ENCODE peak calls at places on chromosomes 1 and 21, in eight cellular contexts. B is stomach, G is thoracic aorta, F is A549, S is GM23248, J is psoas muscle, M is lower lobe of right lung, L is cardiac muscle cell. I is an unnamed sample. For H3K9me3, the result is how much of the 10 kb centered on the place peaks cover.

GRCh38 chr1:211257831-211258225 is 1.3 kb upstream of the RCOR3 start:
- DNase-seq in F (no peak), J (no peak), L (no peak), B (no peak), S (peak), M (no peak), G (no peak), I (no peak)

GRCh38 chr1:204284929-204285328 is 71.1 kb upstream of the GOLT1A start:
- DNase-seq in F (no peak), S (no peak), J (no peak), B (no peak), G (no peak), M (no peak), L (no peak), I (no peak)

GRCh38 chr1:153922076-153922837 is 515 bp downstream of the GATAD2B start:
- DNase-seq in J (peak), S (peak), B (peak), G (no peak), M (peak), L (no peak), F (peak), I (peak)

GRCh38 chr1:160168609-160169369 is 17.4 kb downstream of the ATP1A4 start:
- DNase-seq in L (peak), M (no peak), B (no peak), J (peak), G (no peak), F (no peak), S (peak), I (no peak)

GRCh38 chr1:98988906-98989603 is 15.6 kb downstream of the PLPPR5 start:
- DNase-seq in L (no peak), F (no peak), J (no peak), M (no peak), G (no peak), S (no peak), B (no peak), I (no peak)

GRCh38 chr1:243416510-243416909 is 160.7 kb downstream of the SDCCAG8 start:
- DNase-seq in G (no peak), L (no peak), F (no peak), B (no peak), M (no peak), J (no peak), S (no peak), I (no peak)

GRCh38 chr1:212754193-212754592 is 37.4 kb downstream of the NSL1 start:
- DNase-seq in M (no peak), G (no peak), J (no peak), S (no peak), B (no peak), F (no peak), L (no peak), I (no peak)

GRCh38 chr21:45747802-45748445 is 104.4 kb downstream of the PCBP3 start:
- DNase-seq in F (peak), L (no peak), G (no peak), M (no peak), B (no peak), J (no peak), S (peak), I (peak)

GRCh38 chr1:246647113-246647512 is 77.1 kb upstream of the SCCPDH start:
- DNase-seq in L (peak), S (peak), F (no peak), B (no peak), G (no peak), M (no peak), J (peak), I (no peak)

GRCh38 chr1:114758251-114758832 is 558 bp upstream of the CSDE1 start:
- DNase-seq in G (no peak), F (no peak), B (no peak), S (peak), J (no peak), L (no peak), M (no peak), I (no peak)

GRCh38 chr1:6280761-6281451 is 20.0 kb upstream of the GPR153 start:
- DNase-seq in B (no peak), J (peak), M (peak), G (no peak), L (peak), S (no peak), F (peak), I (no peak)

GRCh38 chr1:158813159-158813558 is 18.0 kb upstream of the MNDA start:
- DNase-seq in J (no peak), G (no peak), F (no peak), B (no peak), S (no peak), L (no peak), M (no peak), I (no peak)

GRCh38 chr1:53600486-53600885 is 138.5 kb downstream of the GLIS1 start:
- DNase-seq in J (peak), M (no peak), B (no peak), L (no peak), G (no peak), F (no peak), S (no peak), I (no peak)

GRCh38 chr21:43786423-43787179 is 2.8 kb upstream of the RRP1 start:
- DNase-seq in F (no peak), G (no peak), B (no peak), S (no peak), J (no peak), L (no peak), M (no peak), I (no peak)

GRCh38 chr1:23202263-23202749 is 15.0 kb downstream of the HTR1D start:
- DNase-seq in B (no peak), G (no peak), F (no peak), S (peak), L (no peak), M (no peak), J (no peak), I (no peak)

GRCh38 chr1:30723296-30723897 is at the start of gene MATN1:
- DNase-seq in J (no peak), G (no peak), M (no peak), S (no peak), L (no peak), B (no peak), F (no peak), I (no peak)

GRCh38 chr1:11248169-11248568 is 14.2 kb downstream of the MTOR start:
- DNase-seq in J (no peak), G (no peak), B (no peak), M (no peak), S (no peak), L (peak), F (no peak), I (no peak)

GRCh38 chr1:36204347-36204909 is 19.8 kb upstream of the THRAP3 start:
- DNase-seq in L (no peak), B (peak), F (no peak), M (no peak), S (peak), J (peak), G (peak), I (no peak)

GRCh38 chr1:167333114-167333513 is 112.4 kb downstream of the POU2F1 start:
- DNase-seq in M (no peak), S (no peak), L (no peak), B (no peak), G (no peak), F (no peak), J (no peak), I (no peak)

GRCh38 chr1:232538224-232538942 is 91.5 kb downstream of the SIPA1L2 start:
- DNase-seq in B (no peak), M (no peak), G (no peak), F (peak), J (no peak), L (peak), S (peak), I (peak)

GRCh38 chr1:181061891-181062777 is 26.4 kb upstream of the IER5 start:
- DNase-seq in F (no peak), S (peak), L (no peak), M (peak), J (peak), B (no peak), G (no peak), I (no peak)

GRCh38 chr1:81803423-81804103 is 2.8 kb downstream of the ADGRL2 start:
- DNase-seq in S (peak), B (no peak), F (no peak), L (peak), J (no peak), G (no peak), M (no peak), I (no peak)

GRCh38 chr1:53308512-53308911 is 19.4 kb downstream of the LRP8 start:
- DNase-seq in M (no peak), J (no peak), S (no peak), G (no peak), F (no peak), B (no peak), L (peak), I (no peak)

GRCh38 chr1:115069186-115069585 is 20.1 kb downstream of the TSPAN2 start:
- DNase-seq in F (no peak), L (no peak), M (no peak), B (no peak), G (no peak), J (no peak), S (peak), I (peak)

GRCh38 chr1:231240531-231240882 is 505 bp upstream of the GNPAT start:
- DNase-seq in M (no peak), B (no peak), F (no peak), L (no peak), S (peak), J (no peak), G (no peak), I (no peak)
- H3K9me3 ChIP-seq in M (under half), B (under half), F (under half), L (under half), S (under half), J (under half), G (under half), I (under half)

DNA sequence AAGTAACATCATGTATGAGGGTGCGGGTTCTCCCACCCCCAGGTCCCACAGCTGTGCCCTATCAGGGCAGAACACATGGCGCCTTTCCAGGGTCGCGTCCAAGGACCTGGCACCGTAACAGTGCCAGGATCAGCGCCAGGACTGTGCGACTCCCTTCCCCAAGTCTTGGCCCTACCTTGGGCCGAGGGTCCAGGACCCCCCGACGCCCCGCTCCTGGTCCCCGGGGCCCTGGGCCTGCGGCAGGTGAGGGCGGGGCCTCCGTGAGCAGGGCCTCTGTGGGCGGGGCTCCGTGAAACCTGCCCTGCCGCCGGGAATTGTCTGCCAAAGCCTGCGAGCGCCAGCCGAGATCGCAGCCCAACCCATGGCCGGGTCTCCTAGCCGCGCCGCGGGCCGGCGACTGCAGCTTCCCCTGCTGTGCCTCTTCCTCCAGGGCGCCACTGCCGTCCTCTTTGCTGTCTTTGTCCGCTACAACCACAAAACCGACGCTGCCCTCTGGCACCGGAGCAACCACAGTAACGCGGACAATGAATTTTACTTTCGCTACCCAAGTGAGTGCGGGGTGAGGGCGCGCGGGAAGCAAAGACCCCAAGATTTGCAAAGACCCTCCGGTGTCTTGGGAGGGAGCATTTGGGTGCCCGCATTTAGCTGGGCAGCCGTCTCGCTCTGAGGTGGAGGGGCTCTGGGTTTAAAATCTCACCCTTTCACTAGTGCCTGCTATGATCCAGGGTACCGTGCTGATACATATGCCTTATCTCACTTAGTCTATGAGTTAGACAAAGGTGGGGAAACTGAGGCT is at the start of gene RHBG:
- DNase-seq in B (peak), M (peak), L (peak), J (no peak), S (peak), F (no peak), G (no peak), I (no peak)
- H3K4me3 ChIP-seq in B (peak), M (peak), L (peak), J (peak), S (peak), F (peak), G (peak), I (peak)

GRCh38 chr1:223810586-223810985 is 35.2 kb downstream of the TP53BP2 start:
- DNase-seq in G (no peak), L (no peak), F (no peak), B (no peak), S (peak), J (no peak), M (no peak), I (no peak)
- H3K27ac ChIP-seq in G (no peak), L (no peak), F (no peak), B (no peak), S (peak), J (no peak), M (no peak), I (no peak)

DNA sequence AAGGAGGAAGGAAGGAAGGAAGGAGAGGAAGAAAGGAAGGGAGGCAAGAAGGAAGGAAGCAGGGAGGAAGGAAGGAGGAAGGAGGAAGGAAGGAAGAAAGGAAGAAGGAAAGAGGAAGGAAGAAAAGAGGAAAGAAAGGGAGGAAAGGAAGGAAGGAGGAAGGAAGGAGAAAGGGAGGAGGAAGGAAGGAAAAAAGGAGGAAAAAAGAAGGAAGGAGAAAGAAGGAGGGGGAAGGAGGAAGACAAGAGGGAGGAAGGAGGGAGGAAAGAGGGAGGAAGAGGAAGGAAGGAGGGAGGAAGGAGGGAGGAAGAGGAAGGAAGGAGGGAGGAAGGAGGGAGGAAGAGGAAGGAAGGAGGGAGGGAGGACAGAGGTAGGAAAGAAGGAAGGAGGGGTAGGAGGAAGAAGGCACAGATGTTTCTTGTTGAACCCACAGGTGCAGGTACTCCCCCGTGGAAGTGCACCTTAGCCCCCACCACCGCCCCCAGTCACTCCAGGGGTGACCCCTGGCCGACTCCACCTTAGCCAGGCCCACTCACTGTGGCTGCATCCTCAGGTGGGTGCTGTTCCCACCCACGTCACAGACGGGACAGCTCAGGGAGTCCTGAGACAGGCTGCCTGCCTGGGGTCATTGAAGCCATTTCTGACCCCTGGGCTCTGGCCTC is 57.9 kb upstream of the TTC34 start:
- DNase-seq in B (no peak), F (no peak), S (no peak), M (peak), L (no peak), J (peak), G (no peak), I (no peak)
- H3K9me3 ChIP-seq in B (under half), F (under half), S (under half), M (under half), L (under half), J (under half), G (under half), I (under half)

GRCh38 chr1:213987422-213987875 is 324 bp upstream of the PROX1 start:
- DNase-seq in F (no peak), L (peak), J (no peak), G (no peak), M (no peak), B (peak), S (peak), I (no peak)

GRCh38 chr1:213989071-213989739 is 1.4 kb downstream of the PROX1 start:
- DNase-seq in G (no peak), F (no peak), B (no peak), S (no peak), L (peak), J (peak), M (no peak), I (no peak)

GRCh38 chr1:213987876-213988638 is at the start of gene PROX1:
- DNase-seq in G (no peak), F (peak), J (peak), S (peak), L (peak), B (peak), M (peak), I (peak)

GRCh38 chr1:213989740-213990472 is 2.1 kb downstream of the PROX1 start:
- DNase-seq in M (no peak), S (no peak), J (no peak), B (no peak), G (no peak), L (no peak), F (no peak), I (no peak)

GRCh38 chr1:213988639-213989070 is 882 bp downstream of the PROX1 start:
- DNase-seq in G (no peak), B (no peak), J (no peak), F (no peak), L (peak), M (no peak), S (peak), I (no peak)
- H3K4me3 ChIP-seq in G (peak), B (peak), J (peak), F (peak), L (peak), M (peak), S (peak), I (peak)

GRCh38 chr1:152189657-152190442 is 30.8 kb upstream of the RPTN start:
- DNase-seq in J (peak), B (peak), S (peak), G (no peak), F (peak), L (no peak), M (peak), I (peak)
- H3K27ac ChIP-seq in J (no peak), B (peak), S (peak), G (peak), F (peak), L (no peak), M (peak), I (peak)

DNA sequence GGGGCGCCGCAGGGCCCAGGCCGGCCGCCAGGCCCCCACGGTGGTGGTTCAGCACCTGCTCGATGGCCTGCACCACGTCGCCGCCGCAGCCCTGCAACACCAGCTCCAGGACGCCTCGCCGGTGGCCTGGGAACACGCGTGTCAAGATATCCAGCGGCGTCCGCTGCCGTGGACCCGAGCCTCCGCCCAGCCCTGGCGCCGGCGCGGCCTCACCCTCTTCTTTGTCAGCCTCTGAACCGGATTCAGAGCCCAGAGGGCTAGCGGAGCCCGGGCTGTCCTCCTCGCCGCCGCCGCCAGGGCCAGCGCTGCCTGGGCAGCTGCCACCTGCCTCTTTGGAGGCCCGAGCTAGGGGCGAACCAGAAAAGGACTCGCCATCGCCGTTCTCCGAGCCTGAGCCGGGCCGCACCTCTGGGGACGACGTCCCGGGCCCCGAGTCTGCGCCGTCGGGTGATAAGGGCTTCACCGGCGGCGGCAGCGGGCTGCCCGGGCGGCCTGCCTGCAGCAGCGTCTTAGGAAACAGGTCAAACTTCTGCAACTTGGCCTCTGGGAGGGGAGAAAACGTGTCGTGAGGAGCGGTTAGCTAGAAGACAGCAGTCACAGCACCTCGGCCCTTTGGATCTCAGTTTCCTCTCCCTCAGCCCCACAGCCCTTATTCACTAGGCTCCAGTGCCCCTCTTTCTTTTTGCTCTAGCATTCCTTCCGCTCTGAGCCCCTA is 3.9 kb downstream of the DMRTA2 start:
- DNase-seq in F (no peak), G (no peak), J (no peak), S (peak), L (no peak), B (no peak), M (no peak), I (no peak)
- H3K9me3 ChIP-seq in F (under half), G (under half), J (under half), S (under half), L (under half), B (under half), M (under half), I (under half)

GRCh38 chr1:26994020-26994745 is 691 bp downstream of the TRNP1 start:
- DNase-seq in B (no peak), J (no peak), G (no peak), S (peak), L (peak), M (peak), F (no peak), I (no peak)
- H3K4me3 ChIP-seq in B (peak), J (peak), G (peak), S (peak), L (peak), M (peak), F (peak), I (peak)

I was measured in SJSA1.